ENCODE peak calls at places on chromosomes 4 and X, in four cellular contexts. U is testis, C is iPS DF 6.9, X is breast epithelium. D is an unnamed sample.

GRCh38 chrX:54930291-54931049 is 9.8 kb downstream of the TRO start:
- DNase-seq in U (no peak), C (no peak), X (no peak), D (no peak)

GRCh38 chr4:184762100-184762499 is 28.2 kb upstream of the CENPU start:
- DNase-seq in U (no peak), C (no peak), X (no peak), D (no peak)

GRCh38 chr4:76212851-76213414 is 691 bp downstream of the SCARB2 start:
- DNase-seq in U (peak; percentile 44), C (no peak), X (no peak), D (no peak)

GRCh38 chr4:53235547-53235946 is 130.3 kb downstream of the SCFD2 start:
- DNase-seq in U (no peak), C (no peak), X (no peak), D (no peak)

GRCh38 chrX:64739792-64740378 is 236.4 kb downstream of the ZC4H2 start:
- DNase-seq in U (no peak), C (no peak), X (no peak), D (no peak)

GRCh38 chr4:80195441-80196139 is 1.7 kb upstream of the PRDM8 start:
- DNase-seq in U (no peak), C (no peak), X (no peak), D (no peak)

GRCh38 chr4:111854494-111855087 is 290.7 kb upstream of the FAM241A start:
- DNase-seq in U (peak; percentile 23), C (no peak), X (no peak), D (no peak)

GRCh38 chrX:136196691-136197155 is 49.4 kb downstream of the FHL1 start:
- DNase-seq in U (no peak), C (no peak), X (no peak), D (no peak)

GRCh38 chr4:148431401-148431800 is 10.8 kb downstream of the NR3C2 start:
- DNase-seq in U (no peak), C (no peak), X (no peak), D (no peak)

GRCh38 chr4:73451404-73451803 is 15.4 kb downstream of the AFP start:
- DNase-seq in U (no peak), C (no peak), X (no peak), D (no peak)

GRCh38 chr4:176718881-176719280 is 73.8 kb downstream of the VEGFC start:
- DNase-seq in U (no peak), C (no peak), X (no peak), D (no peak)

GRCh38 chrX:137748827-137749226 is 182.9 kb downstream of the ZIC3 start:
- DNase-seq in U (no peak), C (no peak), X (no peak), D (no peak)

GRCh38 chr4:26331380-26331945 is 10.6 kb downstream of the RBPJ start:
- DNase-seq in U (no peak), C (no peak), X (no peak), D (no peak)

GRCh38 chr4:117545042-117545441 is 459.7 kb upstream of the TRAM1L1 start:
- DNase-seq in U (no peak), C (no peak), X (no peak), D (no peak)

GRCh38 chrX:19152762-19153161 is 30.5 kb upstream of the ADGRG2 start:
- DNase-seq in U (no peak), C (no peak), X (no peak), D (no peak)

GRCh38 chr4:169351860-169352259 is 81.1 kb upstream of the SH3RF1 start:
- DNase-seq in U (peak; percentile 34), C (no peak), X (no peak), D (no peak)

GRCh38 chr4:40305329-40306193 is 29.6 kb upstream of the CHRNA9 start:
- DNase-seq in U (no peak), C (no peak), X (no peak), D (no peak)

GRCh38 chr4:185587444-185588161 is 52.3 kb upstream of the PDLIM3 start:
- DNase-seq in U (no peak), C (no peak), X (peak; percentile 83), D (no peak)

GRCh38 chrX:121641560-121641959 is 594.1 kb downstream of the GLUD2 start:
- DNase-seq in U (no peak), C (no peak), X (no peak), D (no peak)

GRCh38 chr4:168440442-168441264 is 39.6 kb downstream of the DDX60L start:
- DNase-seq in U (no peak), C (no peak), X (no peak), D (no peak)

GRCh38 chr4:47972181-47972580 is 44.3 kb downstream of the CNGA1 start:
- DNase-seq in U (no peak), C (no peak), X (no peak), D (no peak)

GRCh38 chrX:79452879-79453278 is 85.7 kb upstream of the ITM2A start:
- DNase-seq in U (no peak), C (no peak), X (no peak), D (no peak)

GRCh38 chrX:118116308-118117068 is at the start of gene KLHL13:
- DNase-seq in U (peak; percentile 21), C (no peak), X (no peak), D (peak; percentile 42)

GRCh38 chrX:143306991-143307965 is 210.0 kb downstream of the SPANXN3 start:
- DNase-seq in U (no peak), C (no peak), X (no peak), D (no peak)

GRCh38 chr4:186249785-186250739 is 15.9 kb upstream of the F11 start:
- DNase-seq in U (no peak), C (no peak), X (no peak), D (no peak)

GRCh38 chrX:114065612-114066178 is 518.2 kb upstream of the HTR2C start:
- DNase-seq in U (no peak), C (no peak), X (no peak), D (no peak)

GRCh38 chr4:26127851-26128337 is 192.9 kb upstream of the RBPJ start:
- DNase-seq in U (no peak), C (no peak), X (no peak), D (no peak)

GRCh38 chrX:111095974-111096870 is at the start of gene PAK3:
- DNase-seq in U (peak; percentile 73), C (no peak), X (no peak), D (no peak)

GRCh38 chr4:30380404-30380998 is 339.7 kb upstream of the PCDH7 start:
- DNase-seq in U (peak; percentile 82), C (peak; percentile 61), X (no peak), D (no peak)

GRCh38 chr4:187302456-187302855 is 578.8 kb upstream of the FAT1 start:
- DNase-seq in U (no peak), C (no peak), X (no peak), D (no peak)

GRCh38 chr4:170990989-170991589 is 822.1 kb upstream of the GALNTL6 start:
- DNase-seq in U (peak; percentile 53), C (peak; percentile 64), X (no peak), D (no peak)

GRCh38 chr4:20878806-20879205 is 178.5 kb downstream of the PACRGL start:
- DNase-seq in U (no peak), C (no peak), X (no peak), D (no peak)

GRCh38 chr4:76377922-76378321 is 43.0 kb downstream of the CCDC158 start:
- DNase-seq in U (peak; percentile 27), C (no peak), X (no peak), D (no peak)

GRCh38 chrX:29662759-29663503 is 552.4 kb upstream of the MAGEB2 start:
- DNase-seq in U (no peak), C (no peak), X (no peak), D (no peak)

GRCh38 chr4:16569790-16570189 is 328.7 kb downstream of the LDB2 start:
- DNase-seq in U (no peak), C (no peak), X (no peak), D (no peak)
- H3K27ac ChIP-seq in U (no peak overlapping the region), C (no peak overlapping the region), X (no peak overlapping the region), D (no peak overlapping the region)

GRCh38 chrX:38505583-38505982 is 55.8 kb upstream of the TSPAN7 start:
- DNase-seq in U (no peak), C (no peak), X (no peak), D (no peak)

DNA sequence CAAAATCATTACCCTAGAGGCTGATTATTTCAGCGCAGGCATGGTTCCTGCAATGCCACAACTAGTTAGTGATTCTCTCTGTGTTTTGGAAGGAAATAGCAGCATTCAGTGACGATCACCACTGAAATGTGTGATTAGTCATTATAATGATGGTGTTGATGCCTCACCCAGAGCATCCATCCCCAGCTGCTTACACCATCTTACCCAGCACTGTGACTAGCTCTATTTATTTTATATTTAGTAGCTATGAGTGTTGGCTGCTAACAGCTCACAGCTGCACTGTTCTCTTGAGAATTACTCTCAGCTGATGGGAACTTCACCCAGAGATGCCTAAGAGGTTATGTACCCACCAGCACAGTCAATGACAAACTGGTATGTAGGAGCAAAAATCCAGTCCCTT is 60.5 kb upstream of the TSPAN7 start:
- DNase-seq in U (no peak), C (no peak), X (no peak), D (no peak)
- H3K27ac ChIP-seq in U (no peak overlapping the region), C (no peak overlapping the region), X (no peak overlapping the region), D (no peak overlapping the region)

GRCh38 chr4:150219841-150220240 is 141.6 kb downstream of the DCLK2 start:
- DNase-seq in U (no peak), C (no peak), X (no peak), D (no peak)

GRCh38 chr4:150217192-150217591 is 138.9 kb downstream of the DCLK2 start:
- DNase-seq in U (no peak), C (no peak), X (no peak), D (no peak)

GRCh38 chr4:150218447-150218846 is 140.2 kb downstream of the DCLK2 start:
- DNase-seq in U (no peak), C (no peak), X (no peak), D (no peak)

GRCh38 chr4:150216725-150217124 is 138.5 kb downstream of the DCLK2 start:
- DNase-seq in U (no peak), C (no peak), X (no peak), D (no peak)

DNA sequence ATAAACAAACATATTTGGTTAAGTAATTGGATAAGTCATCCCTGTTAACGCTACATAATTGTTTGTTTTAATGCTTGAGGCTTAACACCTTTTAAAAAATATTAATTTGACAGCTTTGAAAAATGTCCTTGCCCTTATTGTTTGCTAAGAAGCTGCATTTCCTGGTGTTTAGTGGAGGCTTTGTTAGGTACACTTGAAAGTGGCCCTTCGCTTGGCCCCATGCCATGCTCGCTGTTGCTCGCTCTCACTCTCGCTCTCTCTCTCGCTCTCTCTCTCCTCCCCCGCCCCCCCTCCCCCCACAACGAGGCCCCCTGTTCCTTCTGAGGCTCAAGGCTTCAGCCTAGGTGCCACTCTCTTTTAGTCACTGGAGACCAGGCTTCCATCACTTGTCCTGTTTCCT is 139.6 kb downstream of the DCLK2 start:
- DNase-seq in U (no peak), C (no peak), X (no peak), D (no peak)
- H3K27ac ChIP-seq in U (no peak overlapping the region), C (no peak overlapping the region), X (no peak overlapping the region), D (no peak overlapping the region)

GRCh38 chrX:153953892-153954617 is 9.6 kb upstream of the RENBP start:
- DNase-seq in U (no peak), C (no peak), X (no peak), D (no peak)
- H3K27ac ChIP-seq in U (no peak overlapping the region), C (no peak overlapping the region), X (peak overlapping the region; percentile 68), D (peak overlapping the region; percentile 38)